ENCODE peak calls at places on chromosomes 11 and 22, in six cellular contexts. X, O, S, Z, R and M are unnamed samples.

GRCh38 chr22:26579331-26579886 is 10.5 kb downstream of the TPST2 start:
- DNase-seq in X (no peak), O (peak), S (no peak), Z (no peak), R (no peak), M (peak)

GRCh38 chr11:36059660-36060059 is 115.8 kb downstream of the LDLRAD3 start:
- DNase-seq in X (no peak), O (no peak), S (no peak), Z (no peak), R (no peak), M (no peak)

GRCh38 chr22:30902496-30903357 is 65.8 kb downstream of the MORC2 start:
- DNase-seq in X (no peak), O (peak), S (peak), Z (no peak), R (no peak), M (no peak)

GRCh38 chr22:50626856-50627451 is 998 bp downstream of the ARSA start:
- DNase-seq in X (no peak), O (no peak), S (no peak), Z (peak), R (no peak), M (no peak)

GRCh38 chr11:10654211-10655150 is 39.1 kb downstream of the IRAG1 start:
- DNase-seq in X (no peak), O (peak), S (peak), Z (peak), R (peak), M (no peak)

GRCh38 chr11:75467881-75468280 is 34.9 kb upstream of the KLHL35 start:
- DNase-seq in X (no peak), O (no peak), S (no peak), Z (no peak), R (no peak), M (no peak)

GRCh38 chr11:111039982-111040381 is 205.5 kb upstream of the POU2AF2 start:
- DNase-seq in X (no peak), O (no peak), S (no peak), Z (no peak), R (no peak), M (no peak)

GRCh38 chr11:119874660-119875238 is 145.7 kb upstream of the NECTIN1 start:
- DNase-seq in X (no peak), O (no peak), S (no peak), Z (peak), R (no peak), M (no peak)

GRCh38 chr11:45847908-45848316 is 637 bp downstream of the CRY2 start:
- DNase-seq in X (no peak), O (no peak), S (peak), Z (peak), R (peak), M (peak)

GRCh38 chr11:13127161-13127560 is 118.0 kb downstream of the RASSF10 start:
- DNase-seq in X (no peak), O (no peak), S (no peak), Z (no peak), R (no peak), M (no peak)

GRCh38 chr11:43810929-43811596 is 69.6 kb upstream of the ALKBH3 start:
- DNase-seq in X (no peak), O (no peak), S (peak), Z (no peak), R (no peak), M (no peak)

GRCh38 chr11:110121204-110121603 is 28.0 kb downstream of the ZC3H12C start:
- DNase-seq in X (no peak), O (no peak), S (no peak), Z (no peak), R (no peak), M (no peak)

GRCh38 chr22:19608114-19608494 is 83.9 kb upstream of the CLDN5 start:
- DNase-seq in X (no peak), O (no peak), S (no peak), Z (no peak), R (no peak), M (no peak)

GRCh38 chr11:26621147-26621546 is 49.1 kb upstream of the MUC15 start:
- DNase-seq in X (no peak), O (no peak), S (no peak), Z (no peak), R (no peak), M (no peak)

GRCh38 chr22:36470162-36470993 is 11.1 kb downstream of the TXN2 start:
- DNase-seq in X (peak), O (no peak), S (peak), Z (peak), R (peak), M (peak)

GRCh38 chr11:48384670-48385069 is 18.4 kb upstream of the OR4C5 start:
- DNase-seq in X (no peak), O (no peak), S (peak), Z (no peak), R (no peak), M (no peak)

GRCh38 chr11:97087419-97087818 is 697.6 kb downstream of the JRKL start:
- DNase-seq in X (no peak), O (peak), S (no peak), Z (no peak), R (no peak), M (no peak)

GRCh38 chr11:88508808-88509581 is 171.5 kb upstream of the CTSC start:
- DNase-seq in X (no peak), O (no peak), S (no peak), Z (peak), R (no peak), M (peak)

GRCh38 chr22:36728505-36728904 is 25.0 kb upstream of the CACNG2 start:
- DNase-seq in X (no peak), O (no peak), S (no peak), Z (no peak), R (no peak), M (no peak)

GRCh38 chr11:65634905-65635731 is 2.8 kb upstream of the SIPA1 start:
- DNase-seq in X (no peak), O (no peak), S (no peak), Z (no peak), R (no peak), M (no peak)

GRCh38 chr22:26724414-26724813 is 67.0 kb downstream of the MIAT start:
- DNase-seq in X (no peak), O (no peak), S (no peak), Z (no peak), R (no peak), M (no peak)

GRCh38 chr11:1832181-1832988 is 2.4 kb upstream of the SYT8 start:
- DNase-seq in X (no peak), O (no peak), S (peak), Z (peak), R (no peak), M (peak)

GRCh38 chr11:116413861-116414260 is 358.9 kb downstream of the BUD13 start:
- DNase-seq in X (no peak), O (no peak), S (no peak), Z (no peak), R (peak), M (no peak)

GRCh38 chr11:115981814-115982471 is 477.7 kb upstream of the CADM1 start:
- DNase-seq in X (no peak), O (no peak), S (no peak), Z (no peak), R (no peak), M (no peak)

GRCh38 chr11:24679686-24680318 is 182.9 kb downstream of the LUZP2 start:
- DNase-seq in X (peak), O (no peak), S (no peak), Z (no peak), R (no peak), M (no peak)

GRCh38 chr11:17930544-17931144 is 82.2 kb downstream of the SERGEF start:
- DNase-seq in X (no peak), O (no peak), S (no peak), Z (no peak), R (no peak), M (no peak)
- TF ChIP-seq CTCF in X (no peak), O (no peak), S (no peak), Z (no peak), R (no peak), M (no peak)

GRCh38 chr22:27996981-27997380 is 77.9 kb upstream of the PITPNB start:
- DNase-seq in X (no peak), O (no peak), S (no peak), Z (no peak), R (no peak), M (no peak)
- TF ChIP-seq GABPA in X (no peak), O (no peak), S (no peak), Z (no peak), R (no peak), M (no peak)

DNA sequence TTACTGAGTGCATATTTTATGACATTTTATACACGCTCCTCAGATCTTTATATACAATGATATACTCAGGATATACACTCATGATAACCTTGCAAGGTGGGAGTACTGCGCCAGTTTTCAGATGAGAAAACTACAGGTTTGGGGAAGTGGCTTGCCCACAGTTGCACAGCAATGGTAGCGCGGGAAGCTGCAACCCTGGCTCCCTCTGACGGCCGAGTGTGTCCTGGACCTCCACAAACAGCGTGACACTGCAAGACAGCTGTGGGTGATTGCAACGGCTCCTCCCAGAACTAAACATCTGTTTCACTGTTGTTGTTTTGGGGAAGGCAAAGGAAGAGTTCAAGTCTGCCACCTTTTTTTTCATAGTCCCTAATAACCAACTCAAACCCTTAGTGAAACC is 47.0 kb downstream of the PACSIN2 start:
- DNase-seq in X (no peak), O (no peak), S (peak), Z (no peak), R (no peak), M (peak)
- TF ChIP-seq CTCF in X (no peak), O (peak), S (peak), Z (no peak), R (no peak), M (peak)

DNA sequence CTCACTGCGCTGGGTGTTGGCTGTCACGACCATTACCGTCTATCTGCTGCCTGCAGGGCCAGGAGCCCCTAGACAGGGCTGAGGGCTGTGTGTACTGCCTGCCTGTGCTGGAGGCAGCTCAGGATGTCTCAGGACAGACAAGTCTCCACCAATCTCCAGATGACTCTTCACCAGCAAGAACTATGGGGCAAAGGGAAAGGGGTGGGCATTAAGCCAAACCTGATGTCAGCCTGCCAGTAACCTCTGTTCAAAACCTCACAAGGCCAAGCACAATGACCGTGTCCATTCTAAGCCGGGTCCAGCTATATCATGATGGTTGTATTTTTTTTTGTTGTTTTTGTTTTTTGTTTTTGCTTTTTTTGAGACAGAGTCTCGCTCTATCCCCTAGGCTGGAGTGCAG is 31.6 kb downstream of the MAFF start:
- DNase-seq in X (no peak), O (no peak), S (no peak), Z (no peak), R (no peak), M (no peak)
- TF ChIP-seq GABPA in X (no peak), O (no peak), S (no peak), Z (no peak), R (no peak), M (no peak)

GRCh38 chr11:62689421-62690183 is at the start of gene LRRN4CL:
- DNase-seq in X (no peak), O (no peak), S (no peak), Z (peak), R (no peak), M (no peak)
- TF ChIP-seq CTCF in X (no peak), O (no peak), S (no peak), Z (no peak), R (no peak), M (no peak)

GRCh38 chr11:68330700-68331337 is 18.4 kb downstream of the LRP5 start:
- DNase-seq in X (no peak), O (no peak), S (no peak), Z (peak), R (no peak), M (no peak)
- TF ChIP-seq GABPA in X (no peak), O (no peak), S (no peak), Z (no peak), R (no peak), M (no peak)

GRCh38 chr11:95345651-95346050 is 114.6 kb upstream of the SESN3 start:
- DNase-seq in X (no peak), O (no peak), S (no peak), Z (no peak), R (no peak), M (peak)

GRCh38 chr11:95346207-95346718 is 115.3 kb upstream of the SESN3 start:
- DNase-seq in X (no peak), O (no peak), S (no peak), Z (no peak), R (no peak), M (no peak)

GRCh38 chr11:95349345-95349942 is 118.4 kb upstream of the SESN3 start:
- DNase-seq in X (no peak), O (no peak), S (no peak), Z (no peak), R (no peak), M (no peak)

GRCh38 chr11:95341246-95341645 is 110.2 kb upstream of the SESN3 start:
- DNase-seq in X (no peak), O (no peak), S (no peak), Z (no peak), R (no peak), M (no peak)

DNA sequence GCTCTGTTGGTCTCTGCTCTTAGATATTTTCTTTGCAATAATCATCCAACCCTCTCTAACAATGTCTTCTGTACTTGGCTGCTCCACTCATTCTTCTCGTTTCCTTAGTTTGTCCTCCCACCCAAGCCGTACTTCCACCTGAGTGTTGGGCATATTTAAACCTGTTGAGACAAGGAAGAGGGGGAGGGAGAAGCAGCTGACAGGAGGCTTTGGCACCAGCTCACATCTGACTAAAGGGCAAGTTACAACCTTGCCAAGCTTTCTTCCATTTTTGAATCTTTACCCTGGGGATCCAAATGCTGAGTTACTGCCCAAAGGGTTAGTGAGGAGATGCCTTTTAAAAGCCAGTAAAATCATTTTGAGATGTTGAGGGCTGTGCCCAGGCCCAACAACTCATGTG is 114.2 kb upstream of the SESN3 start:
- DNase-seq in X (no peak), O (no peak), S (no peak), Z (no peak), R (no peak), M (no peak)
- TF ChIP-seq CTCF in X (no peak), O (no peak), S (no peak), Z (no peak), R (no peak), M (no peak)

GRCh38 chr22:37894939-37895670 is 11.0 kb upstream of the MICALL1 start:
- DNase-seq in X (no peak), O (no peak), S (no peak), Z (no peak), R (no peak), M (no peak)

GRCh38 chr22:37893583-37893983 is 12.5 kb upstream of the MICALL1 start:
- DNase-seq in X (no peak), O (no peak), S (no peak), Z (no peak), R (peak), M (no peak)

GRCh38 chr22:37891926-37892325 is 14.2 kb upstream of the MICALL1 start:
- DNase-seq in X (no peak), O (no peak), S (no peak), Z (no peak), R (no peak), M (no peak)

GRCh38 chr22:37896181-37896592 is 9.9 kb upstream of the MICALL1 start:
- DNase-seq in X (no peak), O (peak), S (no peak), Z (no peak), R (peak), M (peak)

DNA sequence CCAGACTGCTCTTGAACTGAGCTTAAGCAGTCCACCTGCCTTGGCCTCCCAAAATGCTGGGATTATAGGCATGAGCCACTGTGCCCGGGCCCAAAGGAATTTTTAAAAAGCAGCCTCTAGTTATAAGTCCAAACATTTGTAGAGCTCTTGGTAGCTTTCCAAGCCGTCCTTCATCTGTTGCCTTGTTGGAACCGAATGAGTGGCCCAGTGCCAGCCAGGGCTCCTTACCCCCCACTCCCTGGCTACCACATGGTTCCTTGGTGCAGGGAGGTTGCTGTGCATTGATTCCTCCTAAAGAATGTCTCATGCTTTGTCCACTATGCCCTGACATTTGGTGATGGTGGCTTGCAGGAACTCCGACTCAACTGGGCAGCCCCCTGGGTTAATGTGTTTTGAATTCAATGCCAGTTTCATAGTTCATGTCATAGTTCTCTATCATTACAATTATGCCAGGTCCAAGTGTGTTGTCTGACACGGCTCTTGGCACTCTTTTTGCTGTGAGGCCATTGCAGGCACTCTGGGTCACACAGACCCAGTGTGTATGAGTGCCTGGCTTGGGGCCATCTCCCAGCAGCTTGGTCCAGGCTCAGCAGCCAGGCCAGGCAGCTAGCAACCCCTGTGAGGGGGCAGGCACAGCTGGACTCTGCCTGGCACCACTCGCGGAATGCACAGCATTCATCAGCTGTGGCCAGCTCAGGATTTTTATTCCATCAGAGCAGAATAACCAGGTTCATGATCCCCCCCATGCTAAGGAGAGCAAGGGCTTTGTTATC is 13.3 kb upstream of the MICALL1 start:
- DNase-seq in X (no peak), O (no peak), S (no peak), Z (no peak), R (no peak), M (no peak)
- TF ChIP-seq GABPA in X (no peak), O (no peak), S (no peak), Z (no peak), R (no peak), M (no peak)